ENCODE peak calls at places on chromosomes 11 and 22, in five cellular contexts. E is right lobe of liver, G is lower lobe of right lung, M is cardiac muscle cell, X is heart right ventricle. P is an unnamed sample.

GRCh38 chr11:62245271-62245753 is 3.3 kb downstream of the SCGB1D2 start:
- DNase-seq in E (no peak), G (no peak), M (peak; percentile 71), X (no peak), P (peak; percentile 10)

GRCh38 chr22:37529652-37530345 is 10.6 kb upstream of the CARD10 start:
- DNase-seq in E (no peak), G (no peak), M (no peak), X (no peak), P (peak; percentile 40)

GRCh38 chr22:37665487-37665886 is 7.0 kb downstream of the PDXP start:
- DNase-seq in E (no peak), G (no peak), M (no peak), X (no peak), P (no peak)

GRCh38 chr22:30695351-30695762 is 683 bp downstream of the OSBP2 start:
- DNase-seq in E (no peak), G (no peak), M (no peak), X (no peak), P (no peak)

GRCh38 chr22:31538815-31539214 is 42.5 kb downstream of the SFI1 start:
- DNase-seq in E (no peak), G (no peak), M (no peak), X (no peak), P (no peak)

GRCh38 chr11:3159296-3160190 is 5.6 kb downstream of the OSBPL5 start:
- DNase-seq in E (peak; percentile 60), G (peak; percentile 76), M (peak; percentile 60), X (peak; percentile 74), P (peak; percentile 65)

GRCh38 chr11:15034687-15035267 is 38.6 kb upstream of the CALCB start:
- DNase-seq in E (no peak), G (no peak), M (no peak), X (no peak), P (no peak)

GRCh38 chr11:11155962-11156815 is 196.9 kb downstream of the CSNK2A3 start:
- DNase-seq in E (no peak), G (no peak), M (peak; percentile 30), X (peak; percentile 26), P (peak; percentile 25)

GRCh38 chr22:19086944-19087343 is 35.3 kb downstream of the DGCR2 start:
- DNase-seq in E (no peak), G (no peak), M (no peak), X (no peak), P (no peak)

GRCh38 chr11:7672960-7673723 is at the start of gene CYB5R2:
- DNase-seq in E (no peak), G (peak; percentile 80), M (peak; percentile 68), X (peak; percentile 74), P (peak; percentile 19)

GRCh38 chr22:48500481-48501230 is 1327.0 kb downstream of the BRD1 start:
- DNase-seq in E (peak; percentile 41), G (peak; percentile 41), M (no peak), X (no peak), P (no peak)

GRCh38 chr11:14687943-14688627 is 44.5 kb downstream of the PDE3B start:
- DNase-seq in E (no peak), G (no peak), M (no peak), X (no peak), P (no peak)

GRCh38 chr11:62980133-62980760 is 4.5 kb downstream of the SLC22A6 start:
- DNase-seq in E (no peak), G (no peak), M (peak; percentile 63), X (no peak), P (no peak)

GRCh38 chr22:44550666-44551491 is 52.8 kb upstream of the RTL6 start:
- DNase-seq in E (peak; percentile 67), G (peak; percentile 69), M (no peak), X (peak; percentile 69), P (no peak)

GRCh38 chr11:39810358-39810757 is 1649.1 kb downstream of the LRRC4C start:
- DNase-seq in E (no peak), G (no peak), M (peak; percentile 10), X (no peak), P (no peak)

GRCh38 chr11:36077886-36078685 is 134.2 kb downstream of the LDLRAD3 start:
- DNase-seq in E (no peak), G (no peak), M (peak; percentile 55), X (no peak), P (no peak)

GRCh38 chr11:15577519-15577918 is 462.8 kb downstream of the INSC start:
- DNase-seq in E (no peak), G (no peak), M (no peak), X (no peak), P (no peak)

GRCh38 chr22:37098976-37099577 is 10.4 kb downstream of the TMPRSS6 start:
- DNase-seq in E (no peak), G (no peak), M (no peak), X (no peak), P (no peak)

GRCh38 chr22:48738204-48738980 is 1089.3 kb downstream of the BRD1 start:
- DNase-seq in E (no peak), G (no peak), M (no peak), X (no peak), P (no peak)

GRCh38 chr11:85810521-85810870 is 445 bp downstream of the SYTL2 start:
- DNase-seq in E (no peak), G (no peak), M (no peak), X (no peak), P (no peak)

GRCh38 chr22:37764622-37765021 is 43.1 kb upstream of the GCAT start:
- DNase-seq in E (no peak), G (no peak), M (no peak), X (no peak), P (no peak)

GRCh38 chr22:24564376-24565058 is 8.7 kb downstream of the SNRPD3 start:
- DNase-seq in E (no peak), G (no peak), M (no peak), X (no peak), P (no peak)

GRCh38 chr11:105000167-105000566 is 22.8 kb downstream of the CASP5 start:
- DNase-seq in E (no peak), G (no peak), M (no peak), X (no peak), P (peak; percentile 33)

GRCh38 chr11:134223836-134224709 is at the start of the genes NCAPD3 and VPS26B:
- DNase-seq in E (peak; percentile 97), G (peak; percentile 98), M (peak; percentile 99), X (peak; percentile 96), P (peak; percentile 98)

GRCh38 chr22:38455530-38456271 is 702 bp upstream of the KCNJ4 start:
- DNase-seq in E (no peak), G (no peak), M (peak; percentile 75), X (peak; percentile 66), P (peak; percentile 64)

GRCh38 chr11:71438650-71439049 is 9.5 kb downstream of the DHCR7 start:
- DNase-seq in E (no peak), G (no peak), M (no peak), X (no peak), P (no peak)

GRCh38 chr11:84564180-84564866 is 1062.8 kb downstream of the DLG2 start:
- DNase-seq in E (no peak), G (no peak), M (peak; percentile 43), X (no peak), P (peak; percentile 48)
- TF ChIP-seq CTCF in E (peak; percentile 85), G (peak; percentile 79), M (peak; percentile 82), X (peak; percentile 43), P (peak; percentile 96)

DNA sequence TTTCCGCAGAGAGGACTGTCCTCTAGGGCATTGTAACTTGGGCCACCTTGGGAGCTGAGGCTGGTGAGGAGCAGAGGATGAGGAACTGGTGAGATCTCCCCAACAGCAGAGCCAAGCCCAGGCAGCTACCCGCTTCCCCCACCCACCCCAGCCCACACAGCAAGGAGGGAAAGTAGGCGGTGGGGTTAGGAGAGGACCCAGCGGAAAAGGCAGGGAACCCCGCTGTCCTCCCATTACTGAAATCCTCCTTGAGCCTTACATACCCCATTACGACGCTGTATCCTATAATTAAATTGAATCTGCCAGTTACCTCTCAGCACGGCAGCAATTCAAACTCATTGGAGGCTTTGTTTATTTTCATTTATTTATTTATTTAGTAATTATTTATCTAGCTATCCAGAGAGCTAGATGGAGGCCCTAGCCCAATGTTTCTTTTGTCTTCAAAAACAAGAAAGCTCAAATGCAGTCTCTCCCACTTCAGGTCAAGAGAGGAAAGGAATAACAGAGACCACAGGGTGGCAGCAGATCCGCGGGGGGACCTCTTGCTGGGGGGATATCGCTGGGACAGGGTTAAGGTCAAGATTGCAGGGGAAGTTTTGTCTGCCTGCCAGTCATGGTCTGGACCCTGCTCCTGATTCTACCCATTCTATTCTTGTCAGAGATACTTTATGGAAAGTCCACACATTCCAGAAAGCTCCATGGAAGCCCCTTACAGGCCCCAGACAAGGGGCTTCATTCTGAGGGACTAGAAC is 218.0 kb downstream of the ST3GAL4 start:
- DNase-seq in E (no peak), G (no peak), M (peak; percentile 33), X (no peak), P (no peak)
- H3K27me3 ChIP-seq in E (no peaks in the 10 kb centered on the region), G (peaks cover 4% of the 10 kb centered on the region), M (peaks cover 96% of the 10 kb centered on the region), X (peaks cover 36% of the 10 kb centered on the region), P (no peaks in the 10 kb centered on the region)

DNA sequence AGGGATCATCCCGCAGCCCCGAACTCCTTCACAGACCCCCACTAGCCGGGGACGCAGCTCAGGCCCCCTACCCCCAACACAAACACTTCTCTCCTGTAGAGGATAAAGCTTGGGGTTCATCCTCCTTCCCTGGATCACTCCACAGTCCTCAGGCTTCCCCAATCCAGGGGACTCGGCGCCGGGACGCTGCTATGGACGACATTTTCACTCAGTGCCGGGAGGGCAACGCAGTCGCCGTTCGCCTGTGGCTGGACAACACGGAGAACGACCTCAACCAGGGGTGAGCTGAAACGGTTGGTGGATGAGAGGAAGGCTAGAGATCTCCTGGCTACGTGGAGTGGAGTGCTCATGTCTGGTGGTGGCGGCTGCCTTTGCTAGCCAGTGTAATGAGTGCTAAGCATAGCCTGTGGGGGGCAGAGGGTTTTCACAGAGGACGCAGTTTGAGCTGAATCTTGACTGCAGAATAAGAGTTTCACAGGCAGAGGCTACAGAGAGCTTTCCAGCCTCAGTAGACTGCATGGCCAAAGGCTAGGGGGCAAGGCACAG is 580 bp downstream of the ILK start:
- DNase-seq in E (peak; percentile 62), G (no peak), M (peak; percentile 82), X (no peak), P (peak; percentile 50)
- TF ChIP-seq CTCF in E (peak; percentile 12), G (peak; percentile 19), M (peak; percentile 25), X (no peak), P (peak; percentile 17)

GRCh38 chr11:44305149-44305642 is 4.7 kb downstream of the ALX4 start:
- DNase-seq in E (no peak), G (no peak), M (no peak), X (no peak), P (no peak)

GRCh38 chr11:44301856-44302231 is 8.1 kb downstream of the ALX4 start:
- DNase-seq in E (no peak), G (no peak), M (no peak), X (no peak), P (no peak)

GRCh38 chr11:44300881-44301855 is 8.8 kb downstream of the ALX4 start:
- DNase-seq in E (no peak), G (no peak), M (no peak), X (no peak), P (no peak)

GRCh38 chr11:44304091-44305084 is 5.6 kb downstream of the ALX4 start:
- DNase-seq in E (no peak), G (no peak), M (no peak), X (no peak), P (no peak)

DNA sequence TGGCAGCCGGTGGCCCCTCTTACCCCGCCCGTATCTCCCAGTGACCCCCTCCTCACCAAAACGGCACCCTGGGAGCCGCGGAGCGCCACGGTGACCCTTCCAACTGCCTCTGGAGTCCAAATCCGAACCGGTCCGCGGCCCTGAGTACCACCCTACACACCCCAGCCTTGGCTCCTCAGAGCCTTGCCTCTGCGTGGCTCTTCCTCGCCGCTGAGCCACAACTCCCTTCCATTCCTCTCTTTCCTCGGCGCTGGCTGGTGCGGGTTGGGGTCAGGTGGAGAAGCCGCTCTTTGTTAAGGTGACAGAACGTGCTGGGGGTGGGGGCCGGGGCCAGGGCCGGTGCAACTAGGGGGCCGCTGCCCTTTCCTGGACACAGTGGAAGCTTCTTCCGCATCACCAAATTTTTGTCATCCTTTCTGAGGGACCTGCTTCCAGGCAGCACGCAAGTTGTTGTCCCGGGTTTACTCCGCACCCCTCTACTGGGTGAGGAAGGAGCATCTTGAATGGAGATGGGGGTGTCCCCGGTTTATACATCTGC is 6.5 kb downstream of the ALX4 start:
- DNase-seq in E (no peak), G (no peak), M (no peak), X (no peak), P (no peak)
- H3K27me3 ChIP-seq in E (peaks cover 18% of the 10 kb centered on the region), G (peaks cover 73% of the 10 kb centered on the region), M (peaks cover 98% of the 10 kb centered on the region), X (peaks cover 90% of the 10 kb centered on the region), P (peaks cover 66% of the 10 kb centered on the region)